ENCODE peak calls at places on chromosomes 6 and 20, in seven cellular contexts. Z is EL; E is stimulated activated CD8-positive, alpha-beta memory T cell treated with anti-CD3 and anti-CD28 coated beads, Interleukin-15, amount 100 ng/mL, for 4 hours; Y is NCI-H1092 treated with DMSO at 0.1 percent for 48 hours; K is GM04504; D is GM18507; W is stimulated activated CD4-positive, alpha-beta T cell treated with anti-CD3 and anti-CD28 coated beads, Interleukin-15, amount 100 ng/mL, for 48 hours. L is an unnamed sample.

GRCh38 chr6:161407581-161407980 is 133.7 kb upstream of the AGPAT4 start:
- DNase-seq in Z (peak), E (no peak), Y (no peak), K (peak), D (no peak), W (no peak), L (no peak)

GRCh38 chr20:15220009-15220656 is 882.7 kb upstream of the FLRT3 start:
- DNase-seq in Z (no peak), E (no peak), Y (no peak), K (no peak), D (no peak), W (no peak), L (no peak)

GRCh38 chr6:3759656-3760245 is 8.2 kb upstream of the PXDC1 start:
- DNase-seq in Z (peak), E (no peak), Y (no peak), K (no peak), D (no peak), W (no peak), L (no peak)

GRCh38 chr6:151506761-151507160 is 12.9 kb downstream of the CCDC170 start:
- DNase-seq in Z (no peak), E (no peak), Y (no peak), K (no peak), D (no peak), W (no peak), L (no peak)

GRCh38 chr20:23114018-23114417 is 27.9 kb upstream of the CD93 start:
- DNase-seq in Z (no peak), E (no peak), Y (no peak), K (no peak), D (no peak), W (no peak), L (no peak)

GRCh38 chr6:56242343-56242742 is 5.0 kb downstream of the COL21A1 start:
- DNase-seq in Z (no peak), E (no peak), Y (peak), K (no peak), D (no peak), W (no peak), L (no peak)

GRCh38 chr6:46688966-46689335 is 1.3 kb downstream of the TDRD6 start:
- DNase-seq in Z (no peak), E (no peak), Y (no peak), K (no peak), D (no peak), W (no peak), L (no peak)

GRCh38 chr20:49460916-49461315 is 21.6 kb downstream of the KCNB1 start:
- DNase-seq in Z (no peak), E (no peak), Y (no peak), K (no peak), D (no peak), W (no peak), L (no peak)

GRCh38 chr6:34573567-34574183 is 17.5 kb upstream of the SPDEF start:
- DNase-seq in Z (no peak), E (no peak), Y (no peak), K (no peak), D (no peak), W (no peak), L (no peak)

GRCh38 chr6:32865724-32866443 is 11.9 kb downstream of the PSMB9 start:
- DNase-seq in Z (no peak), E (no peak), Y (no peak), K (no peak), D (no peak), W (no peak), L (no peak)

GRCh38 chr6:168309997-168310396 is 9.6 kb downstream of the DACT2 start:
- DNase-seq in Z (no peak), E (no peak), Y (no peak), K (no peak), D (no peak), W (no peak), L (no peak)

GRCh38 chr6:117477988-117478852 is 4.3 kb upstream of the DCBLD1 start:
- DNase-seq in Z (no peak), E (no peak), Y (no peak), K (no peak), D (no peak), W (no peak), L (peak)

GRCh38 chr6:56916849-56917551 is 37.9 kb upstream of the BEND6 start:
- DNase-seq in Z (no peak), E (no peak), Y (no peak), K (no peak), D (no peak), W (no peak), L (no peak)

GRCh38 chr20:51725584-51726176 is 42.5 kb downstream of the ATP9A start:
- DNase-seq in Z (no peak), E (no peak), Y (no peak), K (no peak), D (no peak), W (no peak), L (no peak)

L was measured in GM23338.